ENCODE peak calls at places on chromosome 3, in six cellular contexts. One of them, this sample, is unnamed.

GRCh38 chr3:38438421-38438820 is 15.3 kb upstream of the ACVR2B start:
- DNase-seq in activated CD4-positive, CD25-positive, alpha-beta regulatory T cell: no peak
- DNase-seq in H4: no peak
- DNase-seq in activated CD4-positive, alpha-beta T cell treated with anti-CD3 and anti-CD28 coated beads, Interleukin-2, amount 50 U/mL, for 24 hours: no peak
- DNase-seq in NCI-H1694 treated with DMSO at 0.1 percent for 48 hours: no peak
- DNase-seq in AG08396: no peak
- DNase-seq in this sample: no peak

GRCh38 chr3:111903067-111903511 is 44.0 kb downstream of the PHLDB2 start:
- DNase-seq in activated CD4-positive, CD25-positive, alpha-beta regulatory T cell: no peak
- DNase-seq in H4: peak
- DNase-seq in activated CD4-positive, alpha-beta T cell treated with anti-CD3 and anti-CD28 coated beads, Interleukin-2, amount 50 U/mL, for 24 hours: no peak
- DNase-seq in NCI-H1694 treated with DMSO at 0.1 percent for 48 hours: no peak
- DNase-seq in AG08396: peak
- DNase-seq in this sample: peak

GRCh38 chr3:105497381-105497780 is 130.7 kb downstream of the ALCAM start:
- DNase-seq in activated CD4-positive, CD25-positive, alpha-beta regulatory T cell: no peak
- DNase-seq in H4: no peak
- DNase-seq in activated CD4-positive, alpha-beta T cell treated with anti-CD3 and anti-CD28 coated beads, Interleukin-2, amount 50 U/mL, for 24 hours: no peak
- DNase-seq in NCI-H1694 treated with DMSO at 0.1 percent for 48 hours: no peak
- DNase-seq in AG08396: no peak
- DNase-seq in this sample: no peak

GRCh38 chr3:12138044-12138443 is 20.7 kb downstream of the TIMP4 start:
- DNase-seq in activated CD4-positive, CD25-positive, alpha-beta regulatory T cell: no peak
- DNase-seq in H4: peak
- DNase-seq in activated CD4-positive, alpha-beta T cell treated with anti-CD3 and anti-CD28 coated beads, Interleukin-2, amount 50 U/mL, for 24 hours: peak
- DNase-seq in NCI-H1694 treated with DMSO at 0.1 percent for 48 hours: no peak
- DNase-seq in AG08396: peak
- DNase-seq in this sample: no peak

GRCh38 chr3:64203216-64203615 is 22.1 kb downstream of the PRICKLE2 start:
- DNase-seq in activated CD4-positive, CD25-positive, alpha-beta regulatory T cell: no peak
- DNase-seq in H4: no peak
- DNase-seq in activated CD4-positive, alpha-beta T cell treated with anti-CD3 and anti-CD28 coated beads, Interleukin-2, amount 50 U/mL, for 24 hours: no peak
- DNase-seq in NCI-H1694 treated with DMSO at 0.1 percent for 48 hours: no peak
- DNase-seq in AG08396: no peak
- DNase-seq in this sample: no peak

GRCh38 chr3:128322030-128323022 is 144.4 kb downstream of the DNAJB8 start:
- DNase-seq in activated CD4-positive, CD25-positive, alpha-beta regulatory T cell: peak
- DNase-seq in H4: peak
- DNase-seq in activated CD4-positive, alpha-beta T cell treated with anti-CD3 and anti-CD28 coated beads, Interleukin-2, amount 50 U/mL, for 24 hours: peak
- DNase-seq in NCI-H1694 treated with DMSO at 0.1 percent for 48 hours: peak
- DNase-seq in AG08396: peak
- DNase-seq in this sample: peak

GRCh38 chr3:67515778-67516177 is 138.6 kb downstream of the SUCLG2 start:
- DNase-seq in activated CD4-positive, CD25-positive, alpha-beta regulatory T cell: no peak
- DNase-seq in H4: no peak
- DNase-seq in activated CD4-positive, alpha-beta T cell treated with anti-CD3 and anti-CD28 coated beads, Interleukin-2, amount 50 U/mL, for 24 hours: no peak
- DNase-seq in NCI-H1694 treated with DMSO at 0.1 percent for 48 hours: no peak
- DNase-seq in AG08396: no peak
- DNase-seq in this sample: no peak

GRCh38 chr3:114223146-114223545 is 14.2 kb downstream of the ZNF80 start:
- DNase-seq in activated CD4-positive, CD25-positive, alpha-beta regulatory T cell: no peak
- DNase-seq in H4: no peak
- DNase-seq in activated CD4-positive, alpha-beta T cell treated with anti-CD3 and anti-CD28 coated beads, Interleukin-2, amount 50 U/mL, for 24 hours: peak
- DNase-seq in NCI-H1694 treated with DMSO at 0.1 percent for 48 hours: no peak
- DNase-seq in AG08396: no peak
- DNase-seq in this sample: no peak

This sample was measured in hepatic stellate cell.